ENCODE peak calls at places on chromosome 6, in four cellular contexts. U, J, C and Y are unnamed samples.

GRCh38 chr6:96716221-96716620 is 121.1 kb downstream of the GPR63 start:
- DNase-seq in C (no peak), J (no peak), U (no peak), Y (no peak)

GRCh38 chr6:137493218-137494038 is 766 bp downstream of the OLIG3 start:
- DNase-seq in J (peak), U (no peak), C (peak), Y (no peak)

GRCh38 chr6:136720045-136720760 is 72.1 kb downstream of the MAP3K5 start:
- DNase-seq in J (no peak), U (no peak), C (no peak), Y (no peak)

GRCh38 chr6:123803456-123803861 is 206 bp upstream of the NKAIN2 start:
- DNase-seq in J (no peak), U (no peak), C (peak), Y (no peak)

GRCh38 chr6:40876336-40876735 is 162.7 kb downstream of the UNC5CL start:
- DNase-seq in J (no peak), C (no peak), U (no peak), Y (no peak)

GRCh38 chr6:125745281-125746018 is 4.0 kb upstream of the HEY2 start:
- DNase-seq in C (peak), U (no peak), J (no peak), Y (no peak)

GRCh38 chr6:2695464-2696095 is 55.1 kb downstream of the MYLK4 start:
- DNase-seq in C (no peak), U (peak), J (no peak), Y (no peak)

GRCh38 chr6:17820055-17820454 is 113.3 kb upstream of the NUP153 start:
- DNase-seq in C (no peak), J (no peak), U (no peak), Y (no peak)

GRCh38 chr6:132907915-132908314 is 93.5 kb downstream of the RPS12 start:
- DNase-seq in J (no peak), U (peak), C (no peak), Y (no peak)

GRCh38 chr6:2891768-2892170 is 11.3 kb downstream of the SERPINB9 start:
- DNase-seq in J (peak), C (no peak), U (no peak), Y (peak)

GRCh38 chr6:5671604-5672559 is 334.8 kb downstream of the NRN1 start:
- DNase-seq in C (peak), J (no peak), U (no peak), Y (no peak)

GRCh38 chr6:42344756-42345155 is 107.0 kb downstream of the TRERF1 start:
- DNase-seq in J (no peak), U (no peak), C (no peak), Y (no peak)

GRCh38 chr6:125519367-125519766 is 217.6 kb upstream of the HDDC2 start:
- DNase-seq in J (no peak), U (no peak), C (no peak), Y (no peak)

GRCh38 chr6:44065443-44066115 is 61.7 kb downstream of the MRPL14 start:
- DNase-seq in J (no peak), U (no peak), C (no peak), Y (no peak)

GRCh38 chr6:17015144-17015543 is 86.7 kb upstream of the STMND1 start:
- DNase-seq in U (peak), C (no peak), J (no peak), Y (no peak)

GRCh38 chr6:137799950-137800568 is 67.0 kb upstream of the TNFAIP3 start:
- DNase-seq in C (no peak), U (peak), J (peak), Y (peak)

GRCh38 chr6:40406175-40406574 is 181.0 kb downstream of the LRFN2 start:
- DNase-seq in J (no peak), U (no peak), C (no peak), Y (no peak)

GRCh38 chr6:141562801-141563763 is 569.6 kb upstream of the GJE1 start:
- DNase-seq in U (peak), J (peak), C (peak), Y (peak)

GRCh38 chr6:133396630-133397335 is 155.6 kb downstream of the EYA4 start:
- DNase-seq in C (no peak), U (no peak), J (no peak), Y (no peak)

GRCh38 chr6:107059606-107060005 is 31.6 kb downstream of the MTRES1 start:
- DNase-seq in U (no peak), J (no peak), C (no peak), Y (no peak)

GRCh38 chr6:2186516-2186915 is 58.9 kb downstream of the GMDS start:
- DNase-seq in C (no peak), J (no peak), U (no peak), Y (no peak)

GRCh38 chr6:111846061-111846460 is 27.2 kb downstream of the FYN start:
- DNase-seq in J (no peak), C (no peak), U (no peak), Y (no peak)

GRCh38 chr6:142355481-142356174 is 53.8 kb downstream of the ADGRG6 start:
- DNase-seq in J (no peak), C (no peak), U (no peak), Y (no peak)

GRCh38 chr6:118719351-118720124 is 68.1 kb upstream of the CEP85L start:
- DNase-seq in U (no peak), J (no peak), C (peak), Y (no peak)

GRCh38 chr6:57205550-57206328 is 16.4 kb downstream of the RAB23 start:
- DNase-seq in J (no peak), C (no peak), U (no peak), Y (no peak)

GRCh38 chr6:26044140-26045045 is 42.8 kb upstream of the HFE start:
- DNase-seq in U (peak), J (peak), C (peak), Y (peak)

GRCh38 chr6:11965499-11965898 is 46.6 kb upstream of the HIVEP1 start:
- DNase-seq in U (no peak), C (no peak), J (no peak), Y (no peak)

GRCh38 chr6:26031151-26031594 is 56.1 kb upstream of the HFE start:
- DNase-seq in C (no peak), U (no peak), J (no peak), Y (no peak)

GRCh38 chr6:45548657-45549515 is 171.2 kb upstream of the SUPT3H start:
- DNase-seq in U (no peak), C (no peak), J (no peak), Y (no peak)

GRCh38 chr6:131950767-131951575 is at the start of gene CCN2:
- DNase-seq in C (peak), J (peak), U (peak), Y (peak)

GRCh38 chr6:31968791-31969711 is 2.9 kb downstream of the DXO start:
- DNase-seq in C (no peak), J (no peak), U (no peak), Y (no peak)

GRCh38 chr6:124927806-124928205 is 34.4 kb upstream of the RNF217 start:
- DNase-seq in U (no peak), C (no peak), J (no peak), Y (no peak)

GRCh38 chr6:8230357-8230756 is 128.0 kb upstream of the EEF1E1 start:
- DNase-seq in J (no peak), U (no peak), C (no peak), Y (no peak)

GRCh38 chr6:4125933-4126864 is 9.2 kb downstream of the ECI2 start:
- DNase-seq in U (peak), J (no peak), C (no peak), Y (no peak)

GRCh38 chr6:30813623-30814136 is 69.3 kb upstream of the IER3 start:
- DNase-seq in J (no peak), U (no peak), C (no peak), Y (no peak)

GRCh38 chr6:134678436-134678889 is 271.4 kb downstream of the ALDH8A1 start:
- DNase-seq in U (peak), J (peak), C (no peak), Y (no peak)

GRCh38 chr6:154611847-154612246 is 101.4 kb upstream of the CNKSR3 start:
- DNase-seq in J (no peak), C (no peak), U (no peak), Y (no peak)

GRCh38 chr6:139472341-139473038 is 98.0 kb upstream of the CITED2 start:
- DNase-seq in U (peak), C (no peak), J (no peak), Y (no peak)

GRCh38 chr6:14875678-14876063 is 370.2 kb upstream of the JARID2 start:
- DNase-seq in U (no peak), C (no peak), J (no peak), Y (no peak)

DNA sequence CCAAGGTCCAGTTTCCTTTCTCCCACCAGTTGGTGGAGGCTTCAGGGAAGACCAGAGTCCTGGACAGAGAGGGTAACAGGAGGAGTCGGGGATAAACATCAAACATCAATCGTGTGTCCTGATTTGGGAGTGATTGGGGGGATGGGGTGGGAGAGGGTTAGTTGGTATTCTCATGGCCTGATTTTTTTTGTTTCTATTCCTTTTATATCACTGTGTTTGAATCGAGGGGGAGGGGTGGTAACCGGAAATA is 365 bp upstream of the HSD17B8 start:
- DNase-seq in J (no peak), C (no peak), U (no peak), Y (no peak)
- H3K4me3 ChIP-seq in J (peak), C (peak), U (no peak), Y (no peak)

DNA sequence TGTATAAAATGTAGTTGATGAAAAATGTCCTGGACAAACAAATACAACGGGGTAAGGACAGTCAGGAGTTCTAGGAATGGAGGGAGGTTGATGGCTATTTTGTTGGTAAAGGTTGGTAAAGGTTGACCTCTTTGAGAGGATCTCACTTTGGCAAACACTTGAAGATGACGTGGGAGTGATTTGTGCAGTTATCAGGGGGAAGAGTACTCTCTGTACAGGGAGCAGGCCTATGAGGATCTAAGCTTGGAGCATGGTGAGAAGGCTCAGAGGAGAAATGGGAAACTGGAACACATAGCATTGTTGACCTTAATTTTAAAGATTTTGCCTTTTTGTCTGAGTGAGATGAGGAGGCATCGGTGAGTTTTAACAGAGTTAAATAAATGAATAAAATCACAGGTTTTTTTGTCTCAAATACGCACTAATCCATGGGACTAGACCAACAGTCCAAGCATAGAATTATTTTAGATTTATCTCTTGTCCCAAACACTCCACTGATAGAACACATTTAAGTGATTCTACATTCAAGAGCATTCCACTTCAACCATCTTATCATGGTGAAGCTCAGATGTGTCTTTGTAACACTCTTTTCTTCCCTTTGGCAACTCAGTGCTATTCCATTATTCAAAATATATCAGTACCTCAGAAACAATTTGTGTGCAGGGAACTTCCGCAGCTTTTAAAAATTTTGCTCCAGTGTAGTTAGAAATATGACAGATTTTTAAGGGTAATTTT is 5.7 kb downstream of the LAMA2 start:
- DNase-seq in C (no peak), U (no peak), J (no peak), Y (no peak)
- H3K4me3 ChIP-seq in C (no peak), U (no peak), J (no peak), Y (no peak)

DNA sequence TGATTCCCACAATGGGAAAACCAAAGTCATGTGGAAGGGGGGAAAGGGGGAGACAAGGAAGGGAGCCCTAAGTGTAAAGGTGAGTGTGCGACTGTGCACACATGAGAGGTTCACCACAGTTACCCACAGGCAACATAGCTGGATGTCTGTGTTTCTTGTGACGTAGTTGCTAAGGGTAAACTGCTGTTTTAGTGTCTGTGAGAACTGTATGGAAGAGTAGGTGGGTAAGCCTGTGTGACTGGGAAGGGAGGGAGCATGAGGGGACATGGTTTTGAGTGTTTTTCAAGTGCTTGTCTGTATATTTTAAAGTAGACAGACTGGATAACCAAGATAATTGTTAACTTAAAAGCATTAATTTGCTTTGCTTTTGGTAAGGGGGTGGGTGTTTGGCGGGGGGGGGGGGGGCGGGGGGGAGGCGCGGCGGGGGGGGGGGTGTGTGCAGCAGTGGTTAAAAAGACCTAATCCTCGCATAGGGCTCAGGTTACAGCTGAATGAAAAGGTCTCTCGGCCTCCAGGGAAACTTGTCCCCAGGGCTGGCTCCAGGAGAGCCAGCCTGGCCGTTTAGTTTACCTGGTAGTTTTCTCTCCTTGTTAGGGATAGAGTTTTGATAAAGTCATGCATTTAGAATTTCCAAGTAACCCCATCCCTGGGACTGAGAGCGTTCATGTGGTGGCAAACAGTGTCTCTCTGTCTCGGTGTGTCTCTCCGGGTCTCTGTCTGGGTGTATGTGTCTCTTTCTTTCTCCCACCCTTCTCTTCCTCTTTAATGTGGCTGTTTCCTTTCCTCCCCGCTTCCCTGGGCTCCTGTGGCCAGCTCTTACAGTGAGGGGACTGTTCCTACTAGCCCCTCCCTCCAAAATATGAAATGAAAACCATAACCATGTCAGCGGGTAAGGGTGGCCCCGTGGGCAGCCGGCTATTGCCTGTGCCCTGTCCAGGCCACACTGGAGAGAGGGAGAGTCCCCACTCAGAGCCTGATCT is 3.4 kb downstream of the SCUBE3 start:
- DNase-seq in C (no peak), J (no peak), U (no peak), Y (no peak)
- H3K4me3 ChIP-seq in C (no peak), J (no peak), U (peak), Y (no peak)

GRCh38 chr6:143743256-143744166 is 65.7 kb downstream of the PHACTR2 start:
- DNase-seq in J (peak), C (no peak), U (peak), Y (peak)

GRCh38 chr6:143746202-143747119 is 68.7 kb downstream of the PHACTR2 start:
- DNase-seq in U (no peak), C (no peak), J (peak), Y (no peak)

GRCh38 chr6:143747347-143747842 is 69.6 kb downstream of the PHACTR2 start:
- DNase-seq in J (peak), U (no peak), C (no peak), Y (no peak)

GRCh38 chr6:143744593-143745151 is 66.9 kb downstream of the PHACTR2 start:
- DNase-seq in C (no peak), J (peak), U (no peak), Y (no peak)

GRCh38 chr6:143745160-143746133 is 67.7 kb downstream of the PHACTR2 start:
- DNase-seq in C (no peak), J (peak), U (peak), Y (peak)
- H3K4me3 ChIP-seq in C (peak), J (peak), U (no peak), Y (peak)

GRCh38 chr6:28137458-28138020 is 4.1 kb upstream of the ZKSCAN8 start:
- DNase-seq in C (no peak), U (peak), J (no peak), Y (no peak)

GRCh38 chr6:28142446-28142845 is 763 bp downstream of the ZKSCAN8 start:
- DNase-seq in C (no peak), U (peak), J (no peak), Y (no peak)

GRCh38 chr6:28141500-28142329 is at the start of gene ZKSCAN8:
- DNase-seq in U (peak), J (peak), C (peak), Y (peak)

GRCh38 chr6:28140616-28141015 is 1.1 kb upstream of the ZKSCAN8 start:
- DNase-seq in U (no peak), J (no peak), C (no peak), Y (no peak)

GRCh38 chr6:28139860-28140500 is 1.7 kb upstream of the ZKSCAN8 start:
- DNase-seq in J (no peak), C (no peak), U (no peak), Y (no peak)
- H3K4me3 ChIP-seq in J (no peak), C (peak), U (no peak), Y (no peak)

DNA sequence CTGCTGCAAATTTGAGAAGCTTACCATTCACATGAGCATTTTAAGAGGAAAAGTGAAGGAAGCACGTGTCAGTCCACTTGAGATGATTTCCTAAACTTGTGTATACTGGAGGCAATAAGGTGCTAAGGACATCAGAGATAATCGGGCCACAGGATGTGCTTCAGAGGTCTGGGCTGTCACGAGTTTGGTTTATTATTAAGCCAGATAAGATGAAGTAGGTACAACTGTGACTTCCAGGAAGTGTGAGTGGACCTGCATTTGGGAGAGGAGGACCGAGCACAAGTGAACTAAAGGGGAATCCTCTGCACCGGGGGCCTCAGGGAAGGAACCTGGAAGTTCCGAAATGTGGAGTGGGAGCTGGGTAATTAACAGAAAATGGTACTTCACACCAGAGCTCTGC is 1.4 kb downstream of the SAMD5 start:
- DNase-seq in C (no peak), J (peak), U (no peak), Y (no peak)
- H3K4me3 ChIP-seq in C (peak), J (peak), U (no peak), Y (no peak)

DNA sequence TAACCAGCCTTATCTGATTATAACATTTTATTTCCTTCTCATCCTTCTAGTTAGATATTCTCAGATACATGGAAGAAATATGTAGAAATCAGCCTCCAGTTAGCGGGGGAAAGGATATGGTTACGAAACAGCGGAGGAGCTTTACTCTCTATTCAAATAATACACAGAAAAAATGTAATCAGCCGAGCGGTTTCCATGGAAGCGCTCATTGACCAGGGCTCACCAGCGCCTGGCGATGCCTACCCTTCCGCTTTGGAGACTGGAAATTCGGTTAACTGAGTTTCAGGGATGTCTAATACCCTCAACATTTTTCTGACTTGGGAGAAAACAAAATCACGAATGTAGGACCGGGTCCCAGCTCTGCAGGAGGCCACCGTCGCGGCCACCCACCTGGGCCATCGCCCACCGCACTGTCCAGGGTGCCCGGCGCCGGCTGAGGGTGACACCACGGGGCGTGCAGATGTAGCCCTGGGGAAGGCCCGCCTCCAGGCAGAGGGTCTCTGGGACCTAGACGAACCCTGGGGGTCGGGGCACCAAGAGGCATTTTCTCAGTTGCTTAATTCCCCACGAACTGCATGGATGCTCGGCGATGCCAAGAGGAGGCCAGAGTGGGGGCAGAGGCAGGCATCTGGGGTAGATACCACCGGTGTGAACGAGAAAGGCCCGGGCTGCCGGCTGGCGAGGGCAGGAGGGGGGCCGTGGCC is 1.7 kb downstream of the PRR18 start:
- DNase-seq in U (no peak), J (no peak), C (no peak), Y (no peak)
- H3K4me3 ChIP-seq in U (no peak), J (peak), C (peak), Y (peak)

DNA sequence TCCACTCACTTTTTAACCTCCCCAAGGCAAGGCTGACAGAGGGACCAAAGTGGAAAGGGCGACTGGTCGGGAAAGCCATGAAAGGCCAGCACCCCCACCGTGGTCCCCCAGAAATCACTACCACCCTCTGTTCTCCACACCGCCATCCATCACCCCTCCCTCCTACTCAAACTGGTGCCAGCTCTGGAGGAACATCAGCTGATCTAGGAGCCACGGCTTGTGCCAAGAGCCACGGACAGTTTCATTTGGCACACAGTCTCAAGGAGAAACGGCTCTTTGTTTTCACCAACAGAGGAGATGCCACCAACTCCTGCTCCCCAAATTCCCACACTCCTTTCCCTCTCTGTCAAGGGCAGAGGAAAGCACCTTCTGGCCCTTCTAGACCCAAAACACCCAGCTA is 26.0 kb downstream of the TBC1D7 start:
- DNase-seq in C (no peak), U (no peak), J (no peak), Y (no peak)
- H3K4me3 ChIP-seq in C (no peak), U (no peak), J (no peak), Y (no peak)